ENCODE peak calls at places on chromosomes 5 and 9, in seven cellular contexts. I is HEK293T, N is WTC11, S is K562, T is HCT116, J is GM12878, Z is HepG2. M is an unnamed sample.

GRCh38 chr5:136012041-136012804 is 16.6 kb upstream of the TGFBI start:
- DNase-seq in I (no peak), N (no peak), S (no peak), T (no peak), J (no peak), Z (no peak), M (no peak)

GRCh38 chr9:136886610-136887597 is 588 bp downstream of the TRAF2 start:
- DNase-seq in I (peak; percentile 47), N (peak; percentile 70), S (peak; percentile 44), T (no peak), J (no peak), Z (no peak), M (peak; percentile 70)

GRCh38 chr5:1468629-1469527 is 23.6 kb upstream of the SLC6A3 start:
- DNase-seq in I (no peak), N (no peak), S (no peak), T (no peak), J (no peak), Z (no peak), M (no peak)

GRCh38 chr5:53403291-53403690 is 77.1 kb upstream of the FST start:
- DNase-seq in I (no peak), N (no peak), S (no peak), T (no peak), J (no peak), Z (no peak), M (no peak)

GRCh38 chr9:16062542-16063240 is 509.8 kb downstream of the CCDC171 start:
- DNase-seq in I (no peak), N (no peak), S (no peak), T (peak; percentile 6), J (no peak), Z (no peak), M (no peak)

GRCh38 chr5:133930061-133930823 is 38.2 kb downstream of the C5orf15 start:
- DNase-seq in I (no peak), N (no peak), S (peak; percentile 37), T (no peak), J (no peak), Z (no peak), M (no peak)

GRCh38 chr9:135791431-135792267 is 89.7 kb downstream of the KCNT1 start:
- DNase-seq in I (no peak), N (no peak), S (no peak), T (no peak), J (no peak), Z (no peak), M (no peak)

GRCh38 chr5:172901012-172901780 is 58.0 kb upstream of the RPL26L1 start:
- DNase-seq in I (peak; percentile 66), N (no peak), S (peak; percentile 90), T (no peak), J (no peak), Z (peak; percentile 22), M (no peak)

GRCh38 chr5:79193643-79194042 is 42.3 kb upstream of the JMY start:
- DNase-seq in I (no peak), N (no peak), S (no peak), T (no peak), J (no peak), Z (no peak), M (no peak)

GRCh38 chr5:53256746-53257145 is 147.2 kb upstream of the MOCS2 start:
- DNase-seq in I (no peak), N (no peak), S (no peak), T (no peak), J (no peak), Z (no peak), M (no peak)

GRCh38 chr5:58317808-58318207 is 142.1 kb downstream of the PLK2 start:
- DNase-seq in I (no peak), N (no peak), S (no peak), T (no peak), J (no peak), Z (no peak), M (no peak)

GRCh38 chr9:125214186-125214585 is 13.8 kb downstream of the RABEPK start:
- DNase-seq in I (no peak), N (no peak), S (no peak), T (no peak), J (no peak), Z (no peak), M (no peak)

GRCh38 chr9:36950389-36950788 is 83.7 kb downstream of the PAX5 start:
- DNase-seq in I (no peak), N (no peak), S (no peak), T (no peak), J (no peak), Z (no peak), M (no peak)

GRCh38 chr5:435156-435790 is 7.7 kb upstream of the EXOC3 start:
- DNase-seq in I (no peak), N (no peak), S (no peak), T (no peak), J (no peak), Z (no peak), M (no peak)

GRCh38 chr5:143145388-143145787 is 258.1 kb downstream of the NR3C1 start:
- DNase-seq in I (no peak), N (no peak), S (no peak), T (no peak), J (no peak), Z (no peak), M (no peak)

GRCh38 chr9:36550135-36550534 is 22.6 kb upstream of the MELK start:
- DNase-seq in I (no peak), N (no peak), S (no peak), T (no peak), J (no peak), Z (no peak), M (no peak)

GRCh38 chr5:146048994-146049703 is 56.2 kb downstream of the PLAC8L1 start:
- DNase-seq in I (peak; percentile 79), N (peak; percentile 64), S (peak; percentile 71), T (peak; percentile 48), J (no peak), Z (peak; percentile 66), M (peak; percentile 76)

GRCh38 chr5:121031487-121031886 is 567.4 kb downstream of the PRR16 start:
- DNase-seq in I (no peak), N (no peak), S (no peak), T (no peak), J (no peak), Z (no peak), M (no peak)

GRCh38 chr5:87966213-87966612 is 302.4 kb downstream of the TMEM161B start:
- DNase-seq in I (no peak), N (no peak), S (no peak), T (no peak), J (no peak), Z (no peak), M (no peak)

GRCh38 chr5:171422902-171423663 is 3.6 kb downstream of the FGF18 start:
- DNase-seq in I (no peak), N (peak; percentile 28), S (no peak), T (no peak), J (no peak), Z (no peak), M (no peak)

GRCh38 chr9:109441296-109441695 is 56.8 kb downstream of the PTPN3 start:
- DNase-seq in I (peak; percentile 25), N (peak; percentile 40), S (peak; percentile 14), T (no peak), J (no peak), Z (peak; percentile 15), M (no peak)

GRCh38 chr9:13110766-13111400 is 168.6 kb downstream of the MPDZ start:
- DNase-seq in I (no peak), N (no peak), S (no peak), T (no peak), J (no peak), Z (no peak), M (no peak)

GRCh38 chr5:177447611-177448243 is 1.1 kb downstream of the PRR7 start:
- DNase-seq in I (no peak), N (peak; percentile 62), S (peak; percentile 48), T (peak; percentile 73), J (no peak), Z (peak; percentile 91), M (no peak)
- TF ChIP-seq SP1 in I (no peak), N (no peak), S (no peak), T (no peak), J (no peak), Z (no peak), M (no peak)

DNA sequence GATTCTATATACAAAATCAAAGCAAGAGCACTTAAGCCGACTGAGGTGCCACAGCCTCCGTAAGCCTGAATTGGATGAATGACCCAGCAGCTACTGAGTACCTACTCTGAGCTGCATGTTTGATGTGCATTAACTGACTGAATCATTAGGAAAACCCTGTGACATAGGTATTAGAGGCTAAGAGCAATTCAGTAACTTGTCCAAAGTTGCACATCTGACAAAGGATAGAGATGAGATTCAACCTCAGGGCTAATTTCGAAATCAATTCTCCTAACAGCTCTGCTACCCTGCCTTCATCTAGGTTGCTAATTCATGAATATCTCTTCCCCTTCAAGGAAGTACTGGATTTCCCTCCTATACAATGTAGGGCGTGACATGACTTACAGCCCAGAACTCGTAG is 89.1 kb upstream of the GLIS3 start:
- DNase-seq in I (no peak), N (no peak), S (no peak), T (no peak), J (no peak), Z (no peak), M (no peak)
- TF ChIP-seq SP1 in I (no peak), N (no peak), S (no peak), T (no peak), J (no peak), Z (no peak), M (no peak)

GRCh38 chr5:149614034-149614907 is 33.0 kb downstream of the ARHGEF37 start:
- DNase-seq in I (no peak), N (no peak), S (no peak), T (no peak), J (no peak), Z (no peak), M (no peak)
- TF ChIP-seq SP1 in I (no peak), N (no peak), S (no peak), T (no peak), J (no peak), Z (no peak), M (no peak)

GRCh38 chr9:78365979-78366697 is 69.2 kb downstream of the PSAT1 start:
- DNase-seq in I (peak; percentile 20), N (no peak), S (no peak), T (no peak), J (no peak), Z (no peak), M (no peak)
- TF ChIP-seq SP1 in I (no peak), N (no peak), S (no peak), T (no peak), J (no peak), Z (no peak), M (no peak)

DNA sequence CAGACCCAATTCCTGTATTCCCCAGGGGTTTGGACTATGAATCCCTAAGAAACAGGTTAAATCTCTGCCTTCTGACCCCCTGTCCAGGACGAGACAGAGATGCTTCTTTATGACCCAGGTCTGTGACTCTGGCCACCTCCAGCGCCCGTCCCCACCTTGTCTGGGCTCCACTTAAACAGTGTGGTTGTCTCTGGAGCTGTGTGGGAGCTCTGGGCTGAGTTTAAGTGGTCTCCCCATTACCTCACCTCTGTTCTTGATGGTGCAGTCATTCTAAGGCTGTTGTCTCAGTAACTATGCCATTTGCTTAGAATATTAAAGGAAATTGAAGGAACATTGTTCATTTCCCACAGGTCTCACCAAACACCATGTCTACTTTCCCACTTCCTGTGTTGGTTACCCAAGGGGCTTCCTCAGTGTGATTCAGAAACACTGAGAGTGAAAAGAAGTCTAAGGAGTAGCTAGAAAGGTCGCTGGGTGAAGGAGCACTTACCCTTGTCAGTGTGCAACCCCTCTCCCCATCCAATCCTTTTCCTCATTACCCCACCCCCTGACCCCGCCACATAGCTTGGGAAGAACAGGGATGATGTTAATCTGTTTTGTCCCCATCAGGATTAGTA is 127.8 kb upstream of the CKMT2 start:
- DNase-seq in I (no peak), N (no peak), S (no peak), T (no peak), J (no peak), Z (no peak), M (no peak)
- TF ChIP-seq SP1 in I (no peak), N (no peak), S (no peak), T (no peak), J (no peak), Z (no peak), M (no peak)